ENCODE peak calls at places on chromosomes 2 and 18, in six cellular contexts. One of them, this sample, is unnamed.

GRCh38 chr2:186603208-186603765 is 13.4 kb downstream of the ITGAV start:
- DNase-seq in HepG2: no peak
- DNase-seq in transverse colon: no peak
- DNase-seq in suprapubic skin: no peak
- DNase-seq in prostate gland: no peak
- DNase-seq in spleen: no peak
- DNase-seq in this sample: no peak

GRCh38 chr2:3421541-3421940 is 42.0 kb downstream of the TRAPPC12 start:
- DNase-seq in HepG2: no peak
- DNase-seq in transverse colon: no peak
- DNase-seq in suprapubic skin: no peak
- DNase-seq in prostate gland: no peak
- DNase-seq in spleen: no peak
- DNase-seq in this sample: no peak

GRCh38 chr2:52821631-52822030 is 946.0 kb upstream of the CHAC2 start:
- DNase-seq in HepG2: no peak
- DNase-seq in transverse colon: no peak
- DNase-seq in suprapubic skin: no peak
- DNase-seq in prostate gland: no peak
- DNase-seq in spleen: no peak
- DNase-seq in this sample: no peak

GRCh38 chr18:57698571-57699276 is 77.1 kb upstream of the NARS1 start:
- DNase-seq in HepG2: no peak
- DNase-seq in transverse colon: no peak
- DNase-seq in suprapubic skin: no peak
- DNase-seq in prostate gland: peak; percentile 50
- DNase-seq in spleen: no peak
- DNase-seq in this sample: no peak

GRCh38 chr2:55150834-55151233 is 81.3 kb downstream of the CLHC1 start:
- DNase-seq in HepG2: no peak
- DNase-seq in transverse colon: no peak
- DNase-seq in suprapubic skin: no peak
- DNase-seq in prostate gland: no peak
- DNase-seq in spleen: peak; percentile 85
- DNase-seq in this sample: no peak

GRCh38 chr2:204576580-204576979 is 31.3 kb downstream of the PARD3B start:
- DNase-seq in HepG2: no peak
- DNase-seq in transverse colon: no peak
- DNase-seq in suprapubic skin: no peak
- DNase-seq in prostate gland: no peak
- DNase-seq in spleen: no peak
- DNase-seq in this sample: no peak

GRCh38 chr2:155281907-155282306 is 583.4 kb downstream of the KCNJ3 start:
- DNase-seq in HepG2: no peak
- DNase-seq in transverse colon: no peak
- DNase-seq in suprapubic skin: no peak
- DNase-seq in prostate gland: no peak
- DNase-seq in spleen: peak; percentile 62
- DNase-seq in this sample: no peak

GRCh38 chr2:11914455-11914854 is 168.0 kb downstream of the LPIN1 start:
- DNase-seq in HepG2: no peak
- DNase-seq in transverse colon: no peak
- DNase-seq in suprapubic skin: no peak
- DNase-seq in prostate gland: no peak
- DNase-seq in spleen: no peak
- DNase-seq in this sample: no peak

GRCh38 chr2:150167711-150168110 is 319.8 kb downstream of the RND3 start:
- DNase-seq in HepG2: no peak
- DNase-seq in transverse colon: no peak
- DNase-seq in suprapubic skin: no peak
- DNase-seq in prostate gland: no peak
- DNase-seq in spleen: no peak
- DNase-seq in this sample: no peak

GRCh38 chr2:104476075-104476474 is 377.8 kb upstream of the POU3F3 start:
- DNase-seq in HepG2: peak; percentile 13
- DNase-seq in transverse colon: no peak
- DNase-seq in suprapubic skin: no peak
- DNase-seq in prostate gland: no peak
- DNase-seq in spleen: no peak
- DNase-seq in this sample: no peak

GRCh38 chr2:224802407-224802806 is 86.2 kb upstream of the CCDC195 start:
- DNase-seq in HepG2: no peak
- DNase-seq in transverse colon: no peak
- DNase-seq in suprapubic skin: no peak
- DNase-seq in prostate gland: no peak
- DNase-seq in spleen: no peak
- DNase-seq in this sample: no peak

GRCh38 chr2:224801360-224801759 is 85.2 kb upstream of the CCDC195 start:
- DNase-seq in HepG2: no peak
- DNase-seq in transverse colon: no peak
- DNase-seq in suprapubic skin: no peak
- DNase-seq in prostate gland: no peak
- DNase-seq in spleen: no peak
- DNase-seq in this sample: no peak

DNA sequence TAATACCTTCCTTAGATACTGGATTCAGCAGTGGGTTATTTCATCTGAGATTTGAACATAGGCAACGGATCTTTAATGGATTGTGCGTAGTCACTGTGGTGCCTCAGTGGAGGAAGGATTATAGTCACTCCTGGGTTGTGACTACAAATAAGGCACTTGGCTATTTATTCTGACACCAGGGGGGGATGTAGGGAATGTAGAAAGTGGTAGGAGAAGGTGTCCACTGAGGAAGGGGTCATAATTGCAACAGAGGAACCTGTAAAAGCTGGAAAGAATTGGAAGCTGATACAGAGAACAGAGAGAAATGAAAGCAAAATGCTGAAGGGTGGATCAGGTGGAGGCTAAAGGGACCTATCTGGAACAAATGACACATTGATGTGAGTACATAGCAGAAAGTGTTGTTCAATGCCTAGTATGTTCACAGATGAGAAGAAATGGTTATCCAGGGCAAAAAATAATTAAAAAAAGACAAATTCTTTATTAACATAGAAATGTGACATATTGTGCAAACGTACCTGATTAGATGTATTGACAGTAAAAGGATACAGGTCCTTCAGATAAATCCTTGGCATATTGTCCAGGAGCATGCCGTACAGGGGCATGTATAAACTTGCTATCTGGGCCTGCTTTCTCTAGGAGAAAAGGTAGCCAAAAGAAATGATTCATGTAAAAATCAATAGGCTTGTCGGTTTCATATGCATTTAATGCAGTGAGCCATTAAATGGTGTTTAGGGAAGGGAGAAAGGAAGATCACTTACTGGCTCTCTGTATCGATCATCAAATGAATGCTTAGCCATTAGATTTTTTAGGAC is 91.2 kb upstream of the CCDC195 start:
- DNase-seq in HepG2: no peak
- DNase-seq in transverse colon: no peak
- DNase-seq in suprapubic skin: no peak
- DNase-seq in prostate gland: no peak
- DNase-seq in spleen: no peak
- DNase-seq in this sample: no peak
- TF ChIP-seq CTCF in HepG2: no peak
- TF ChIP-seq CTCF in transverse colon: no peak
- TF ChIP-seq CTCF in suprapubic skin: no peak
- TF ChIP-seq CTCF in prostate gland: no peak
- TF ChIP-seq CTCF in spleen: no peak
- TF ChIP-seq CTCF in this sample: no peak

GRCh38 chr2:74027496-74027895 is 42.8 kb downstream of the TET3 start:
- DNase-seq in HepG2: no peak
- DNase-seq in transverse colon: no peak
- DNase-seq in suprapubic skin: no peak
- DNase-seq in prostate gland: no peak
- DNase-seq in spleen: no peak
- DNase-seq in this sample: no peak
- TF ChIP-seq POLR2A in HepG2: no peak
- TF ChIP-seq POLR2A in transverse colon: no peak
- TF ChIP-seq POLR2A in suprapubic skin: no peak
- TF ChIP-seq POLR2A in prostate gland: no peak
- TF ChIP-seq POLR2A in spleen: no peak
- TF ChIP-seq POLR2A in this sample: no peak

DNA sequence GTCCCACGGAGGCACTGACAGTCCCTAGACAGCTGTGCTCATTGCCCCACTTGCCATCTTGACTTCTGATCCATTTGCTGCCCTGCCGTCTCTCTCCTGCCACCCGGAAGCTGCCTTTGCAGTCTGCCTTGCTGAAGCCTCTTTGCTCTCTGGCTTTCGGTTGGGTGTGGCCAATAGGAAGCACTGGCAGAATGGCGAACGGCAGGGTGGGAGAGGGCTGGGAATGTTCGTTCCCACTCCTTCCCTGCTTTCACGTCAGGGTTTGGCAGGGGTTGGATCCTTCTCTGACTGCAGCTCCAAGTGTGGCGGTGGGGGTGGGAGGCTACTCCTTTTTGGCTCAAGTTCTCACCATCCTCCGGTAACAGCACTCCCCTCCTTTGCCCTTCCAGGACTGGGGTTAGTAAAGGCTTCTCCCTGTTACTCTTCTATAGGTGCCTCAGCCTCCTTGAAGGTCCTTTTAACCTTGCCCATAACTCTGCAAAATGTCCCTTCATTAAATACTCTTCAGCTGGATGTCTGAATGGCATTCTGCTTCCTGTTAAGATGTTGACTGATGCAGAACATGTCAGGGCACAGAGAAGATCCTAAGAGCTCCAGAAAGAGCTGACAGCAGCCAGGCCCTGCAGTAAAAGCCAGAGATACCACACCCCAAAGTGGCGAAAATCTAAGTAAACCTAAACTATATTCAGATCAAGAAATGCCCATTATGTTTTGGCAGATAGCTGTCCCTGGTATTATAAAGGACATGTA is 299.6 kb downstream of the CDCA7 start:
- DNase-seq in HepG2: no peak
- DNase-seq in transverse colon: no peak
- DNase-seq in suprapubic skin: no peak
- DNase-seq in prostate gland: no peak
- DNase-seq in spleen: no peak
- DNase-seq in this sample: no peak
- TF ChIP-seq POLR2AphosphoS5 in HepG2: no peak
- TF ChIP-seq POLR2AphosphoS5 in transverse colon: no peak
- TF ChIP-seq POLR2AphosphoS5 in suprapubic skin: no peak
- TF ChIP-seq POLR2AphosphoS5 in prostate gland: no peak
- TF ChIP-seq POLR2AphosphoS5 in spleen: no peak
- TF ChIP-seq POLR2AphosphoS5 in this sample: no peak

GRCh38 chr2:223102040-223102899 is 50.3 kb downstream of the KCNE4 start:
- DNase-seq in HepG2: no peak
- DNase-seq in transverse colon: no peak
- DNase-seq in suprapubic skin: no peak
- DNase-seq in prostate gland: no peak
- DNase-seq in spleen: no peak
- DNase-seq in this sample: no peak
- TF ChIP-seq CTCF in HepG2: no peak
- TF ChIP-seq CTCF in transverse colon: no peak
- TF ChIP-seq CTCF in suprapubic skin: no peak
- TF ChIP-seq CTCF in prostate gland: no peak
- TF ChIP-seq CTCF in spleen: no peak
- TF ChIP-seq CTCF in this sample: no peak

GRCh38 chr2:231926180-231926741 is at the start of gene NPPC:
- DNase-seq in HepG2: peak; percentile 62
- DNase-seq in transverse colon: no peak
- DNase-seq in suprapubic skin: peak; percentile 47
- DNase-seq in prostate gland: peak; percentile 29
- DNase-seq in spleen: peak; percentile 76
- DNase-seq in this sample: no peak
- TF ChIP-seq POLR2A in HepG2: peak; percentile 80
- TF ChIP-seq POLR2A in transverse colon: no peak
- TF ChIP-seq POLR2A in suprapubic skin: no peak
- TF ChIP-seq POLR2A in prostate gland: no peak
- TF ChIP-seq POLR2A in spleen: no peak
- TF ChIP-seq POLR2A in this sample: no peak